ENCODE peak calls at places on chromosome 13, in five cellular contexts. S is AG04450, I is NCI-H510A treated with DMSO at 0.1 percent for 48 hours, O is anterior cingulate cortex, Y is nucleus accumbens. W is an unnamed sample.

GRCh38 chr13:23865898-23866297 is 23.3 kb downstream of the MIPEP start:
- DNase-seq in S (no peak), I (no peak), O (no peak), Y (no peak), W (no peak)

GRCh38 chr13:114211446-114211845 is 23.3 kb upstream of the CDC16 start:
- DNase-seq in S (no peak), I (peak), O (no peak), Y (no peak), W (no peak)

GRCh38 chr13:111253334-111253872 is 67.0 kb upstream of the TEX29 start:
- DNase-seq in S (no peak), I (no peak), O (no peak), Y (no peak), W (no peak)

GRCh38 chr13:26813626-26814348 is 53.2 kb upstream of the GPR12 start:
- DNase-seq in S (no peak), I (no peak), O (no peak), Y (no peak), W (no peak)

GRCh38 chr13:112455476-112456059 is 79.4 kb downstream of the SPACA7 start:
- DNase-seq in S (no peak), I (no peak), O (no peak), Y (no peak), W (no peak)

GRCh38 chr13:111460548-111461444 is 140.4 kb downstream of the TEX29 start:
- DNase-seq in S (peak), I (peak), O (no peak), Y (peak), W (peak)

GRCh38 chr13:30690282-30691188 is 44.8 kb upstream of the ALOX5AP start:
- DNase-seq in S (peak), I (no peak), O (no peak), Y (no peak), W (no peak)

GRCh38 chr13:27920677-27921420 is 1.0 kb downstream of the PDX1 start:
- DNase-seq in S (no peak), I (peak), O (no peak), Y (no peak), W (peak)

GRCh38 chr13:25538276-25538675 is 166.5 kb downstream of the ATP8A2 start:
- DNase-seq in S (no peak), I (no peak), O (no peak), Y (no peak), W (no peak)

GRCh38 chr13:100828226-100828625 is 153.6 kb upstream of the TMTC4 start:
- DNase-seq in S (no peak), I (no peak), O (no peak), Y (no peak), W (peak)

GRCh38 chr13:102311901-102312300 is 89.9 kb downstream of the FGF14 start:
- DNase-seq in S (no peak), I (no peak), O (no peak), Y (no peak), W (no peak)

GRCh38 chr13:28055362-28055761 is 45.0 kb downstream of the FLT3 start:
- DNase-seq in S (no peak), I (no peak), O (no peak), Y (no peak), W (no peak)

GRCh38 chr13:43289458-43290255 is 266.3 kb downstream of the DNAJC15 start:
- DNase-seq in S (no peak), I (no peak), O (no peak), Y (no peak), W (no peak)

GRCh38 chr13:101773062-101773461 is 320.6 kb downstream of the ITGBL1 start:
- DNase-seq in S (no peak), I (no peak), O (no peak), Y (no peak), W (no peak)

GRCh38 chr13:25827986-25828385 is 223.8 kb downstream of the SHISA2 start:
- DNase-seq in S (no peak), I (no peak), O (no peak), Y (no peak), W (no peak)

GRCh38 chr13:44629465-44630183 is 53.5 kb upstream of the TSC22D1 start:
- DNase-seq in S (no peak), I (no peak), O (no peak), Y (no peak), W (no peak)

GRCh38 chr13:30739646-30740642 is 4.6 kb downstream of the ALOX5AP start:
- DNase-seq in S (peak), I (no peak), O (no peak), Y (no peak), W (no peak)

GRCh38 chr13:103007427-103007762 is 58.8 kb downstream of the SLC10A2 start:
- DNase-seq in S (no peak), I (no peak), O (no peak), Y (no peak), W (no peak)

GRCh38 chr13:109145631-109146030 is 516.2 kb downstream of the MYO16 start:
- DNase-seq in S (peak), I (peak), O (no peak), Y (no peak), W (peak)

GRCh38 chr13:37481005-37481857 is 117.3 kb downstream of the POSTN start:
- DNase-seq in S (no peak), I (peak), O (no peak), Y (no peak), W (no peak)

GRCh38 chr13:79901336-79901735 is 420.4 kb downstream of the NDFIP2 start:
- DNase-seq in S (no peak), I (no peak), O (no peak), Y (peak), W (no peak)

GRCh38 chr13:61255035-61255796 is 160.4 kb downstream of the PCDH20 start:
- DNase-seq in S (no peak), I (no peak), O (no peak), Y (no peak), W (peak)

GRCh38 chr13:66853559-66853958 is 376.6 kb downstream of the PCDH9 start:
- DNase-seq in S (no peak), I (no peak), O (no peak), Y (no peak), W (no peak)

GRCh38 chr13:50129065-50129922 is 114.0 kb downstream of the KCNRG start:
- DNase-seq in S (no peak), I (no peak), O (no peak), Y (no peak), W (no peak)

GRCh38 chr13:32212420-32212819 is 102.7 kb downstream of the ZAR1L start:
- DNase-seq in S (peak), I (no peak), O (no peak), Y (no peak), W (no peak)

GRCh38 chr13:33270906-33271538 is 14.5 kb downstream of the STARD13 start:
- DNase-seq in S (no peak), I (no peak), O (no peak), Y (no peak), W (no peak)

GRCh38 chr13:36875431-36875830 is 44.6 kb downstream of the SMAD9 start:
- DNase-seq in S (no peak), I (no peak), O (no peak), Y (no peak), W (no peak)

GRCh38 chr13:30832845-30833332 is 73.2 kb upstream of the MEDAG start:
- DNase-seq in S (no peak), I (peak), O (no peak), Y (no peak), W (peak)

GRCh38 chr13:41937388-41937787 is 23.5 kb downstream of the VWA8 start:
- DNase-seq in S (no peak), I (no peak), O (no peak), Y (no peak), W (no peak)

GRCh38 chr13:59391696-59392095 is 772.0 kb downstream of the DIAPH3 start:
- DNase-seq in S (peak), I (peak), O (no peak), Y (no peak), W (peak)